ENCODE peak calls at places on chromosomes 3 and 15, in seven cellular contexts. E is anterior cingulate cortex, H is ecto neural progenitor cell, Q is cortex of kidney, Z is pancreas, S is glomerular endothelial cell, T is fibroblast of mammary gland. V is an unnamed sample.

GRCh38 chr3:128340904-128341555 is 125.7 kb downstream of the DNAJB8 start:
- DNase-seq in E (no peak), H (no peak), Q (no peak), Z (no peak), S (no peak), T (no peak), V (no peak)

GRCh38 chr15:40847225-40847961 is 3.5 kb downstream of the SPINT1 start:
- DNase-seq in E (peak; percentile 23), H (peak; percentile 72), Q (no peak), Z (peak; percentile 68), S (no peak), T (no peak), V (peak; percentile 60)

GRCh38 chr15:26838742-26839460 is 28.0 kb upstream of the GABRA5 start:
- DNase-seq in E (no peak), H (peak; percentile 71), Q (no peak), Z (no peak), S (no peak), T (no peak), V (no peak)

GRCh38 chr3:141796436-141797166 is 33.4 kb downstream of the GRK7 start:
- DNase-seq in E (no peak), H (no peak), Q (no peak), Z (no peak), S (no peak), T (peak; percentile 45), V (peak; percentile 30)

GRCh38 chr3:189508784-189509489 is 122.3 kb upstream of the TP63 start:
- DNase-seq in E (no peak), H (no peak), Q (no peak), Z (no peak), S (no peak), T (peak; percentile 29), V (no peak)

GRCh38 chr15:61889706-61890105 is 170.5 kb downstream of the VPS13C start:
- DNase-seq in E (no peak), H (no peak), Q (no peak), Z (no peak), S (no peak), T (no peak), V (no peak)

GRCh38 chr3:11558002-11558401 is 85.7 kb downstream of the VGLL4 start:
- DNase-seq in E (no peak), H (no peak), Q (no peak), Z (no peak), S (no peak), T (peak; percentile 95), V (no peak)

GRCh38 chr3:145776782-145777408 is 384.1 kb downstream of the PLOD2 start:
- DNase-seq in E (no peak), H (peak; percentile 51), Q (no peak), Z (no peak), S (peak; percentile 75), T (peak; percentile 82), V (peak; percentile 34)

GRCh38 chr15:63553388-63553791 is 43.8 kb upstream of the FBXL22 start:
- DNase-seq in E (no peak), H (no peak), Q (no peak), Z (no peak), S (peak; percentile 65), T (peak; percentile 97), V (peak; percentile 25)

GRCh38 chr3:39115870-39116269 is 8.4 kb downstream of the TTC21A start:
- DNase-seq in E (no peak), H (no peak), Q (no peak), Z (peak; percentile 60), S (no peak), T (no peak), V (no peak)

GRCh38 chr15:52801748-52802085 is 11.6 kb upstream of the ONECUT1 start:
- DNase-seq in E (no peak), H (no peak), Q (no peak), Z (no peak), S (no peak), T (no peak), V (no peak)

GRCh38 chr3:63015614-63016016 is 140.4 kb upstream of the CADPS start:
- DNase-seq in E (peak; percentile 21), H (peak; percentile 88), Q (no peak), Z (no peak), S (no peak), T (no peak), V (peak; percentile 26)